ENCODE peak calls at places on chromosomes 4 and X, in four cellular contexts. T, I, V and R are unnamed samples.

GRCh38 chr4:40363382-40363920 is 28.3 kb downstream of the CHRNA9 start:
- DNase-seq in T (peak; percentile 50), I (no peak), V (no peak), R (no peak)

GRCh38 chr4:7703669-7704068 is 236.0 kb downstream of the AFAP1 start:
- DNase-seq in T (no peak), I (no peak), V (no peak), R (no peak)

GRCh38 chr4:109816082-109816442 is 500 bp downstream of the GAR1 start:
- DNase-seq in T (no peak), I (no peak), V (no peak), R (peak; percentile 8)

GRCh38 chr4:87249620-87250019 is 29.2 kb upstream of the KLHL8 start:
- DNase-seq in T (no peak), I (no peak), V (no peak), R (no peak)

GRCh38 chr4:2462218-2462991 is 6.5 kb upstream of the RNF4 start:
- DNase-seq in T (peak; percentile 85), I (peak; percentile 79), V (peak; percentile 79), R (peak; percentile 74)

GRCh38 chrX:81202413-81202794 is 502 bp downstream of the SH3BGRL start:
- DNase-seq in T (no peak), I (no peak), V (peak; percentile 20), R (no peak)

GRCh38 chr4:54233697-54234496 is 4.8 kb downstream of the PDGFRA start:
- DNase-seq in T (peak; percentile 90), I (peak; percentile 85), V (peak; percentile 73), R (peak; percentile 91)

GRCh38 chrX:109952050-109952449 is 50.9 kb upstream of the TMEM164 start:
- DNase-seq in T (no peak), I (no peak), V (peak; percentile 20), R (peak; percentile 15)

GRCh38 chr4:27005512-27006246 is 145.0 kb downstream of the STIM2 start:
- DNase-seq in T (no peak), I (peak; percentile 18), V (peak; percentile 86), R (no peak)

DNA sequence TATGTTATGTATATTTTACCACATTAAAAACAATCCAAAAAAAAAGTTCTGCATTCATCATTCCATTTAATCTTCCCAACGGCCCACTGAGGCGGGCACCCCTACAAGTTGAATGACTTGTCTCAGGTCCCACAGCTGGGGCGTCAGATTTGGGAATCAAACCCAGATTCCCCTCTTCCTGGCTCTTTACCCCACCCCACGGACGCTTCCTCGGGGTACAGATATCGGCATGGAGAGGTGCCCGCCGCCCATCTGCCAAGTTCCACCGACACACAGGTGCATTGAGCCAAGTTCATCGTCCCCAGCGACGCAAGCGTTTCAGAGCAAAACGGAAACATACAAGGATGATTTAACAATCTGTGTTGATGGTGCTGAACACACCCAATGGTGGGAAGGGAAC is 36.9 kb upstream of the MAN2B2 start:
- DNase-seq in T (no peak), I (no peak), V (no peak), R (no peak)
- H3K9me3 ChIP-seq in T (no peaks in the 10 kb centered on the region), I (peaks cover 6% of the 10 kb centered on the region), V (no peaks in the 10 kb centered on the region), R (no peaks in the 10 kb centered on the region)

GRCh38 chr4:25845841-25846653 is 16.7 kb downstream of the SEL1L3 start:
- DNase-seq in T (no peak), I (no peak), V (no peak), R (no peak)
- H3K4me3 ChIP-seq in T (no peak overlapping the region), I (no peak overlapping the region), V (no peak overlapping the region), R (no peak overlapping the region)

DNA sequence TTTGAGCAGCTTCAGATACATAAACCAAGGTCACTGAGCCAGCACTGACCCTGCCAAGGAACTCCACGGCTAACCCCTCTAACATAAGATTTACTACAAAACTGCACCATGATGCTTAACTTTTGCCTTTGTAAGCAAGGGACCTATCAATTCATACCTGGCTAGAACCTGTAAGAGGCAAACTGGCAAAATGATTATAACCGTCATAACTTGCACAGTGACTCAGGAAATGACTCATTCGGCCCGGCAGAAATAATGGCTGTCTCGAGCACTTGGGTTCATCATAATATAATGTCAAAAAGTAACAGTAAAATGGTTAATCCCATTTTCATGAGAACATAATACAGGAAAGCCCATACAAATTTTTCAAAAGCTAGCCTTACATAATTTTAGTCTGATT is 17.2 kb downstream of the RASGEF1B start:
- DNase-seq in T (no peak), I (no peak), V (peak; percentile 12), R (no peak)
- H3K36me3 ChIP-seq in T (peaks cover 2% of the 10 kb centered on the region), I (no peaks in the 10 kb centered on the region), V (no peaks in the 10 kb centered on the region), R (no peaks in the 10 kb centered on the region)

GRCh38 chrX:2224141-2224540 is 276.6 kb downstream of the DHRSX start:
- DNase-seq in T (no peak), I (no peak), V (no peak), R (no peak)

GRCh38 chrX:2226182-2226581 is 274.6 kb downstream of the DHRSX start:
- DNase-seq in T (no peak), I (no peak), V (no peak), R (no peak)

GRCh38 chrX:2220829-2221567 is 279.8 kb downstream of the DHRSX start:
- DNase-seq in T (no peak), I (no peak), V (no peak), R (no peak)

GRCh38 chrX:2226906-2227656 is 273.7 kb downstream of the DHRSX start:
- DNase-seq in T (no peak), I (no peak), V (no peak), R (no peak)

DNA sequence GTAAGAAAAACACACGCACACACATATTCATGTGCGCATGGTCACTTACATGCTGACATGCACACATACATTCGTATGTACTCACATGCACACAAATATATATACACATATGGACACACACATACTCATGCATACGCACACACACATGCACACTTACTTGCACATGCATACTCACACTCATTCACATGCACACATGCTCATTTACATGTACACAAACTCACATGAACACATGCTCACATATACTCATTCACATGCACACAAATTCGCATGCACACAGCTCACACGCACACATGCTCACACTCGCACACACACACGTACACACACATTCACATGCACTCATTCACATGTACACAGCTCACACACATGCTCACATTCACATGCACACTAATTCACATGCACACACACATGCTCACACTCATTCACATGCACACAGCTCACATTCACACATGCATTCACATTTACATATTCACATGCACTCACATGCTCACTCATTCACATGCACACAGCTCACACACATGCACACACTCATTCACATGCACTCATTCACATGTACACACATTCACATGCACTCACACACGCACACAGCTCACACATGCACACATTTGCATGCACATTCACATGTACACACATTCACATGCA is 276.1 kb downstream of the DHRSX start:
- DNase-seq in T (no peak), I (no peak), V (no peak), R (no peak)
- H3K9me3 ChIP-seq in T (no peaks in the 10 kb centered on the region), I (peaks cover 20% of the 10 kb centered on the region), V (no peaks in the 10 kb centered on the region), R (peaks cover 11% of the 10 kb centered on the region)

GRCh38 chrX:6223516-6223915 is 5.2 kb downstream of the NLGN4X start:
- DNase-seq in T (no peak), I (no peak), V (peak; percentile 3), R (no peak)
- H3K4me3 ChIP-seq in T (no peak overlapping the region), I (no peak overlapping the region), V (no peak overlapping the region), R (no peak overlapping the region)